ENCODE peak calls at places on chromosomes 7 and 10, in ten cellular contexts. U, H, T, C, S, Q, B, M, G and P are unnamed samples.
A peak's percentile ranks its signal among the peaks of the same experiment; 100 is the strongest.

GRCh38 chr7:112337892-112338291 is 112.4 kb upstream of the IFRD1 start:
- DNase-seq in M (peak; percentile 27), B (no peak), G (no peak), U (no peak), C (no peak), S (no peak), T (no peak), H (no peak), Q (no peak), P (no peak)

GRCh38 chr7:111741811-111742240 is 179.5 kb upstream of the IMMP2L start:
- DNase-seq in B (peak; percentile 49), T (peak; percentile 31), Q (peak; percentile 82), S (peak; percentile 85), G (peak; percentile 82), H (peak; percentile 75), C (peak; percentile 40), M (peak; percentile 92), U (peak; percentile 24), P (peak; percentile 87)

GRCh38 chr7:124462249-124462648 is 303.3 kb downstream of the GPR37 start:
- DNase-seq in S (peak; percentile 29), C (no peak), Q (no peak), H (peak; percentile 68), T (no peak), G (no peak), U (no peak), M (no peak), B (no peak), P (peak; percentile 1)

GRCh38 chr10:22340362-22341189 is 4.7 kb upstream of the SPAG6 start:
- DNase-seq in G (peak; percentile 85), M (peak; percentile 68), T (peak; percentile 69), U (peak; percentile 66), H (peak; percentile 31), C (peak; percentile 60), Q (peak; percentile 84), S (peak; percentile 40), B (peak; percentile 62), P (peak; percentile 41)

GRCh38 chr10:55024718-55025117 is 223.7 kb upstream of the PCDH15 start:
- DNase-seq in C (no peak), H (no peak), M (no peak), Q (peak; percentile 8), U (peak; percentile 10), B (no peak), T (no peak), G (no peak), S (no peak), P (no peak)

GRCh38 chr10:49286686-49287085 is 12.3 kb upstream of the C10orf71 start:
- DNase-seq in C (no peak), T (no peak), H (no peak), M (no peak), Q (no peak), U (no peak), B (no peak), S (no peak), G (no peak), P (no peak)

GRCh38 chr7:27586825-27587224 is 75.9 kb downstream of the HIBADH start:
- DNase-seq in H (no peak), Q (no peak), C (no peak), S (no peak), M (no peak), U (no peak), T (peak; percentile 53), G (no peak), B (peak; percentile 24), P (no peak)

GRCh38 chr10:120931999-120932398 is 80.8 kb downstream of the WDR11 start:
- DNase-seq in S (no peak), B (no peak), Q (no peak), H (no peak), U (no peak), T (no peak), G (no peak), M (no peak), C (no peak), P (no peak)

GRCh38 chr7:33964417-33965115 is 59.2 kb downstream of the BMPER start:
- DNase-seq in C (peak; percentile 32), H (no peak), T (no peak), M (no peak), B (no peak), G (no peak), Q (no peak), U (no peak), S (no peak), P (peak; percentile 14)

GRCh38 chr7:69403169-69403568 is 195.1 kb upstream of the AUTS2 start:
- DNase-seq in Q (no peak), G (peak; percentile 37), M (peak; percentile 62), H (peak; percentile 16), T (no peak), B (no peak), S (no peak), U (no peak), C (no peak), P (no peak)

GRCh38 chr7:19982841-19983835 is 209.7 kb upstream of the TMEM196 start:
- DNase-seq in T (peak; percentile 38), G (peak; percentile 69), H (peak; percentile 79), M (peak; percentile 87), S (peak; percentile 81), B (no peak), U (peak; percentile 25), Q (peak; percentile 59), C (peak; percentile 57), P (peak; percentile 77)

GRCh38 chr7:127654404-127655392 is 2.7 kb downstream of the SND1 start:
- DNase-seq in U (no peak), B (no peak), S (no peak), Q (no peak), H (peak; percentile 43), M (no peak), T (no peak), G (no peak), C (no peak), P (no peak)

GRCh38 chr7:1977876-1978441 is 254.8 kb downstream of the MAD1L1 start:
- DNase-seq in U (no peak), H (no peak), S (no peak), B (no peak), M (no peak), T (no peak), Q (no peak), G (no peak), C (no peak), P (no peak)
- TF ChIP-seq CTCF in U (no peak), H (no peak), S (no peak), B (no peak), M (no peak), T (no peak), Q (no peak), G (no peak), C (no peak), P (no peak)

GRCh38 chr10:92849576-92850090 is 1.3 kb downstream of the EXOC6 start:
- DNase-seq in G (no peak), B (no peak), T (no peak), C (no peak), U (no peak), H (no peak), Q (no peak), M (no peak), S (no peak), P (no peak)
- H3K4me3 ChIP-seq in G (peak overlapping the region; percentile 99), B (peak overlapping the region; percentile 98), T (peak overlapping the region; percentile 93), C (peak overlapping the region; percentile 95), U (peak overlapping the region; percentile 98), H (no peak overlapping the region), Q (no peak overlapping the region), M (peak overlapping the region; percentile 77), S (no peak overlapping the region), P (peak overlapping the region; percentile 77)

GRCh38 chr7:137937202-137937560 is 64.7 kb downstream of the CREB3L2 start:
- DNase-seq in U (no peak), H (peak; percentile 81), T (no peak), C (no peak), S (peak; percentile 69), G (no peak), M (no peak), B (no peak), Q (no peak), P (no peak)
- TF ChIP-seq CTCF in U (no peak), H (no peak), T (no peak), C (no peak), S (no peak), G (no peak), M (no peak), B (no peak), Q (no peak), P (no peak)

DNA sequence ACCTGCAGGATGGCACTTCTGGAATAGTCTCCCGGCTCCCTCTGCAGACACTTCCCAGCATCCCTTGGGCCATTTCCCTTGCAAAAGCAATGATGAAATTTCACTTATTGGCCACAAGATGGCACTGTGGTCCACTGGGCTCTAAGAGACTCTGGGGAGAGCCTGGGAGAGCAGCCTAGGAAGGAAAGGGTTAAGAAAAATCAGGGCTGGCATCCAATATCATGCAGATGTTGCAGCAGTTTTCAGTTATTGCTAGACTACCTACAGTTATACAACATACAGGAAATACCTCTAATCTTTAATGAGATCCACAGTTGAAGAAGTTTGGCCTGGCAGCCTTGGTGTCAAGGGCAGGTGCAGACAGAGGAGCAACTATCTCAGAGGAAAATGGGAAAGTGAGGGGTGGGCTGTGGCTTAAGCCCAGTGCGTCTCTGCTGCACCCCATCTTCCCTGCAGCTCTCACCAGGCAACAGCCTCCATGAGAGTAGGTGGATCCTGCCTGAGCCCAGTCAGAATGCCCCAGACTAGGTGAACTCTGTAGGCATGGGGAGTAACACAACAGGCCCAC is 100.2 kb upstream of the PRSS58 start:
- DNase-seq in Q (peak; percentile 77), G (peak; percentile 76), U (no peak), T (peak; percentile 5), B (no peak), C (no peak), S (peak; percentile 83), H (peak; percentile 87), M (peak; percentile 80), P (peak; percentile 79)
- H3K4me3 ChIP-seq in Q (no peak overlapping the region), G (no peak overlapping the region), U (no peak overlapping the region), T (no peak overlapping the region), B (no peak overlapping the region), C (no peak overlapping the region), S (no peak overlapping the region), H (no peak overlapping the region), M (no peak overlapping the region), P (no peak overlapping the region)

GRCh38 chr10:97539523-97540200 is 32.9 kb upstream of the ANKRD2 start:
- DNase-seq in T (no peak), C (no peak), Q (peak; percentile 55), U (peak; percentile 49), M (peak; percentile 88), B (no peak), G (no peak), H (peak; percentile 92), S (peak; percentile 85), P (peak; percentile 94)
- TF ChIP-seq CTCF in T (no peak), C (no peak), Q (no peak), U (peak; percentile 12), M (peak; percentile 47), B (no peak), G (no peak), H (peak; percentile 50), S (peak; percentile 43), P (peak; percentile 56)

GRCh38 chr10:73591935-73592699 is 975 bp upstream of the USP54 start:
- DNase-seq in H (no peak), B (peak; percentile 71), T (peak; percentile 31), M (peak; percentile 94), G (peak; percentile 78), Q (peak; percentile 81), U (peak; percentile 67), S (peak; percentile 65), C (peak; percentile 76), P (peak; percentile 64)
- H3K4me3 ChIP-seq in H (no peak overlapping the region), B (no peak overlapping the region), T (no peak overlapping the region), M (peak overlapping the region; percentile 34), G (peak overlapping the region; percentile 11), Q (no peak overlapping the region), U (peak overlapping the region; percentile 15), S (no peak overlapping the region), C (no peak overlapping the region), P (no peak overlapping the region)